ENCODE peak calls at places on chromosomes 11 and 22, in four cellular contexts. O is GM12878, I is K562, B is HepG2. U is an unnamed sample.

GRCh38 chr11:1835671-1836010 is 851 bp downstream of the SYT8 start:
- DNase-seq in B (no peak), I (no peak), O (no peak), U (no peak)

GRCh38 chr22:19523240-19524169 is 705 bp downstream of the CLDN5 start:
- DNase-seq in B (no peak), I (no peak), O (no peak), U (no peak)

GRCh38 chr11:75557649-75558494 is 4.2 kb upstream of the SERPINH1 start:
- DNase-seq in I (peak), O (no peak), B (no peak), U (no peak)

GRCh38 chr22:48173061-48173849 is 1410.8 kb downstream of the TBC1D22A start:
- DNase-seq in B (no peak), O (no peak), I (no peak), U (no peak)

GRCh38 chr11:79488286-79488685 is 47.5 kb upstream of the TENM4 start:
- DNase-seq in B (no peak), O (no peak), I (no peak), U (no peak)

GRCh38 chr11:70205049-70205725 is 2.1 kb downstream of the FADD start:
- DNase-seq in B (no peak), O (no peak), I (no peak), U (no peak)

GRCh38 chr11:65524747-65525658 is at the start of gene SCYL1:
- DNase-seq in I (peak), B (no peak), O (no peak), U (peak)

GRCh38 chr11:80118071-80118470 is 677.2 kb upstream of the TENM4 start:
- DNase-seq in B (no peak), I (no peak), O (no peak), U (no peak)

GRCh38 chr22:46865052-46865434 is 102.6 kb downstream of the TBC1D22A start:
- DNase-seq in B (no peak), I (no peak), O (no peak), U (no peak)

GRCh38 chr11:134654161-134654915 is 242.3 kb upstream of the B3GAT1 start:
- DNase-seq in I (no peak), B (no peak), O (no peak), U (no peak)

GRCh38 chr11:114256176-114256897 is 39.9 kb upstream of the NNMT start:
- DNase-seq in B (no peak), I (no peak), O (no peak), U (no peak)

GRCh38 chr11:118980191-118980881 is 8.8 kb downstream of the FOXR1 start:
- DNase-seq in B (no peak), I (peak), O (no peak), U (no peak)

GRCh38 chr11:132844956-132845355 is 687.3 kb downstream of the OPCML start:
- DNase-seq in I (no peak), B (no peak), O (no peak), U (no peak)

GRCh38 chr11:23078289-23078971 is 218.2 kb upstream of the CCDC179 start:
- DNase-seq in B (no peak), I (no peak), O (no peak), U (no peak)

GRCh38 chr22:48755332-48755949 is 1072.2 kb downstream of the BRD1 start:
- DNase-seq in O (no peak), I (no peak), B (no peak), U (no peak)

GRCh38 chr22:45895436-45896152 is 81.4 kb downstream of the WNT7B start:
- DNase-seq in B (no peak), I (no peak), O (no peak), U (no peak)

GRCh38 chr11:34263462-34264186 is 94.2 kb downstream of the ABTB2 start:
- DNase-seq in B (peak), O (no peak), I (no peak), U (no peak)

GRCh38 chr11:29268733-29269132 is 748.1 kb downstream of the KCNA4 start:
- DNase-seq in O (no peak), I (no peak), B (no peak), U (no peak)

GRCh38 chr11:129840236-129840635 is 24.6 kb downstream of the TMEM45B start:
- DNase-seq in B (no peak), O (no peak), I (no peak), U (no peak)

GRCh38 chr22:17237031-17237668 is 17.9 kb upstream of the ADA2 start:
- DNase-seq in I (no peak), O (peak), B (no peak), U (no peak)

GRCh38 chr11:92449222-92449621 is 224.6 kb downstream of the FAT3 start:
- DNase-seq in I (no peak), B (no peak), O (no peak), U (no peak)

GRCh38 chr11:2521681-2522630 is 77.1 kb downstream of the KCNQ1 start:
- DNase-seq in O (no peak), I (no peak), B (no peak), U (no peak)

GRCh38 chr22:44369241-44369652 is 56.5 kb upstream of the SHISAL1 start:
- DNase-seq in O (no peak), B (no peak), I (no peak), U (no peak)

GRCh38 chr11:69240332-69241074 is 53.5 kb upstream of the MYEOV start:
- DNase-seq in O (no peak), I (peak), B (no peak), U (no peak)

DNA sequence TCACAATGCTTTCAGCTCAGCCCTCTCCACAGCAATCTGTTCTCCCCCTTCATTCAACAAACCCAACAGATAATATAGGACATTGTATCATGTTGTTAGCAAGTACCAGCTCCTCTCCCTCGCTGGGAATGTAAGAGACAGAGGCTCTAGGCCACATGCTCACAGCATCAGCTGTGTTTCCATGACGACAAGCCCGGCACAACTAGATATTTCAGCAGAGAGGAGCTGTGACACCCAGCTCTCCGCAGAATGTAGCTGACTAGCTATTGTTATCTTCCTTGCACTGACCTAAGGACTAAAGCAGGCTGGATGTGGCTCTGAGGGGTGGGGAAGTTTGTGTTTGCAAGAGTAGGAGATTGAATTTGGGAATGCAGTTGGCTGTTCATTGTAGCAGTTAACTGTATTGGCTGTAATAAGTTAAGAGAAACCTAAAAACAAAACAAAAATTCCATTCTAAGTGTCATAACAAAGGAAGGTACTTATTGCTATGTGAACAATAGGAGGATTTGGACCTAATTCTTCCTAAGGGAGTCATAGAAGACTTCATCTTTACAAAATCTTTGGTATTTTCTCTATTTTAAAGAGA is 28.0 kb upstream of the RRAS2 start:
- DNase-seq in I (peak), B (no peak), O (no peak), U (no peak)
- TF ChIP-seq FOXM1 in I (no peak), B (no peak), O (no peak), U (no peak)

GRCh38 chr11:19988598-19988997 is 171.7 kb downstream of the DBX1 start:
- DNase-seq in I (no peak), O (no peak), B (no peak), U (no peak)
- TF ChIP-seq BHLHE40 in I (no peak), O (no peak), B (no peak), U (no peak)

DNA sequence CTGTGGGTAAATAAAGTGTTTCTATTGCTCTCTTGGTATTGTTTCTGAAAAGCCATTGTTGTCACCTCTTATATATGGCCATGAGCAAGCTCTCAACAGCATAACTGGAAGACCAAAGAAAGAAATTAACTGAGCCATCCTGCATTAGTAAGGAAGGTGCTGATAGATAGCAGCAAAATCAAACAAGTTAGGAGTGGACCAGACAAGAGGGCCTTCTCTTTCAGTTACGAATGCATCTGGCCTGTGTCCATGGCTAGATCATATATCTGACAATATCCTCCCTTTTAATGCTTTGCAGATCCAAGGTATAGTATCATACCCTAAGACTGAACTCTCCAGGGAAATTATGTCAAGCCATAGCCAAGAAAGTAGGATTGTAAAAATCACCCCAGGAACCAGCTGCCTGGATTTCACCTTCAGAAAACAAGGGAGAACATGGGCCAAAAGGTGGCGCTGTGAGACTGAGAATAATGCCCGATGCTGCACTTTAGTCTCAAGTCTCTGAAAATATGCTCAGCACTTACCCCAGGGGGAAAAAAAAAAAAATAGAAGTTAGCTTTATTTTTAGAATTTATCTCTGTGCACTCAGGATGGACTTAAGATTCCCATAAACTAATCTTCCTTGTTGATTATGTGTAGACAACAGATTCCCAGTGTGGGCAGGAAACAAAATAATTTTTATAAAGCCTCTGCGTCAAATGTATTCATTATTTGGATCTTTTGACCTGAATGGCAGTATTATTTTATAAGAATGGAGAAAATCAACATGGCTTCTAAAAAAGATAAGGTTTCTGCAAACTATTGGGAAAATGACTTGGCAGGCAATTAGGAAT is 415.1 kb downstream of the ETS1 start:
- DNase-seq in I (peak), B (peak), O (peak), U (peak)
- TF ChIP-seq FOXM1 in I (no peak), B (no peak), O (no peak), U (no peak)

GRCh38 chr22:26503758-26504157 is 8.5 kb downstream of the TFIP11 start:
- DNase-seq in I (no peak), O (no peak), B (no peak), U (no peak)

GRCh38 chr22:26501996-26502395 is 10.3 kb downstream of the TFIP11 start:
- DNase-seq in B (no peak), I (no peak), O (no peak), U (no peak)

GRCh38 chr22:26499188-26499703 is 13.0 kb downstream of the TFIP11 start:
- DNase-seq in B (no peak), I (no peak), O (no peak), U (no peak)

GRCh38 chr22:26508148-26508547 is 4.1 kb downstream of the TFIP11 start:
- DNase-seq in O (no peak), B (no peak), I (no peak), U (no peak)

GRCh38 chr22:26502688-26503561 is 9.3 kb downstream of the TFIP11 start:
- DNase-seq in B (no peak), I (peak), O (no peak), U (peak)
- TF ChIP-seq BHLHE40 in B (no peak), I (peak), O (no peak), U (no peak)

GRCh38 chr11:72326151-72326842 is 82.3 kb upstream of the PHOX2A start:
- DNase-seq in I (peak), B (no peak), O (no peak), U (no peak)
- TF ChIP-seq FOXM1 in I (no peak), B (no peak), O (no peak), U (no peak)

GRCh38 chr22:30889996-30890480 is 78.5 kb downstream of the MORC2 start:
- DNase-seq in B (no peak), O (no peak), I (no peak), U (no peak)

GRCh38 chr22:30890689-30891442 is 77.7 kb downstream of the MORC2 start:
- DNase-seq in O (no peak), B (no peak), I (peak), U (peak)

GRCh38 chr22:30891443-30891755 is 77.2 kb downstream of the MORC2 start:
- DNase-seq in B (no peak), O (no peak), I (no peak), U (no peak)

GRCh38 chr22:30887861-30888260 is 80.7 kb downstream of the MORC2 start:
- DNase-seq in I (no peak), O (no peak), B (no peak), U (no peak)

GRCh38 chr22:30889268-30889995 is 79.1 kb downstream of the MORC2 start:
- DNase-seq in B (no peak), O (no peak), I (no peak), U (no peak)
- TF ChIP-seq BHLHE40 in B (no peak), O (no peak), I (no peak), U (no peak)